ENCODE peak calls at places on chromosomes 6 and 20, in seven cellular contexts. K is ureter; U is hepatic stellate cell; Z is NCI-H1417; Y is C1 segment of cervical spinal cord; W is activated CD4-positive, CD25-positive, alpha-beta regulatory T cell; P is GM13976. F is an unnamed sample.

GRCh38 chr6:169986848-169987498 is 235.6 kb downstream of the ERMARD start:
- DNase-seq in U (no peak), P (no peak), K (no peak), Z (no peak), Y (no peak), W (no peak), F (no peak)

GRCh38 chr20:381581-382290 is 1.2 kb downstream of the TRIB3 start:
- DNase-seq in P (peak), W (peak), Y (no peak), K (peak), Z (peak), U (peak), F (peak)

GRCh38 chr20:56831795-56832194 is 202.7 kb downstream of the TFAP2C start:
- DNase-seq in U (no peak), K (no peak), W (no peak), Y (no peak), P (no peak), Z (no peak), F (no peak)

GRCh38 chr6:11232968-11233626 is 629 bp upstream of the NEDD9 start:
- DNase-seq in K (no peak), Z (peak), P (no peak), Y (peak), U (peak), W (no peak), F (no peak)

GRCh38 chr20:59939052-59939878 is 840 bp downstream of the PPP1R3D start:
- DNase-seq in U (no peak), W (no peak), P (no peak), Y (no peak), Z (no peak), K (no peak), F (no peak)

GRCh38 chr6:142026471-142026870 is 106.3 kb upstream of the GJE1 start:
- DNase-seq in W (no peak), Z (no peak), K (no peak), P (no peak), U (no peak), Y (no peak), F (no peak)

GRCh38 chr20:4548552-4548951 is 173.2 kb upstream of the PRND start:
- DNase-seq in Z (no peak), K (no peak), P (no peak), U (no peak), W (no peak), Y (no peak), F (no peak)

GRCh38 chr20:44702776-44703175 is 12.4 kb upstream of the CCN5 start:
- DNase-seq in W (no peak), Z (no peak), Y (peak), K (peak), U (peak), P (peak), F (no peak)

GRCh38 chr6:20319520-20320357 is 81.9 kb upstream of the E2F3 start:
- DNase-seq in Z (no peak), P (peak), Y (no peak), K (peak), U (no peak), W (peak), F (no peak)

GRCh38 chr6:49321673-49322072 is 141.4 kb downstream of the MMUT start:
- DNase-seq in W (no peak), P (no peak), Z (no peak), K (no peak), Y (no peak), U (no peak), F (no peak)

GRCh38 chr6:43290905-43291355 is 7.1 kb upstream of the SLC22A7 start:
- DNase-seq in W (no peak), U (no peak), P (no peak), Z (no peak), K (no peak), Y (no peak), F (no peak)

GRCh38 chr20:37534401-37535157 is 6.9 kb upstream of the BLCAP start:
- DNase-seq in K (no peak), P (peak), U (peak), W (peak), Y (peak), Z (peak), F (peak)

GRCh38 chr20:57391439-57392129 is 388 bp downstream of the RBM38 start:
- DNase-seq in P (peak), Z (peak), K (no peak), W (no peak), U (no peak), Y (peak), F (no peak)

GRCh38 chr6:113396644-113397201 is 460.4 kb upstream of the MARCKS start:
- DNase-seq in K (no peak), Z (no peak), P (no peak), U (no peak), W (no peak), Y (no peak), F (no peak)

GRCh38 chr20:4728121-4728520 is 6.4 kb downstream of the PRND start:
- DNase-seq in K (no peak), Y (no peak), P (no peak), Z (no peak), U (no peak), W (no peak), F (no peak)

GRCh38 chr20:19210426-19211155 is 1.9 kb upstream of the SLC24A3 start:
- DNase-seq in P (no peak), K (no peak), Z (no peak), U (no peak), W (no peak), Y (no peak), F (no peak)

F was measured in NCI-H1048.